ENCODE peak calls at places on chromosomes 1 and 21, in four cellular contexts. J, R, P and C are unnamed samples.

GRCh38 chr21:34536820-34537219 is 24.8 kb upstream of the KCNE1 start:
- DNase-seq in P (peak; percentile 43), J (no peak), R (no peak), C (no peak)

GRCh38 chr1:22207605-22208264 is 64.8 kb upstream of the WNT4 start:
- DNase-seq in J (no peak), P (no peak), R (no peak), C (no peak)

GRCh38 chr1:8047112-8047511 is 21.0 kb upstream of the ERRFI1 start:
- DNase-seq in P (no peak), J (no peak), R (no peak), C (no peak)

GRCh38 chr1:180229483-180230415 is at the start of gene LHX4:
- DNase-seq in R (no peak), J (peak; percentile 94), P (no peak), C (peak; percentile 91)

GRCh38 chr1:6288026-6288425 is 27.1 kb upstream of the GPR153 start:
- DNase-seq in P (no peak), J (no peak), R (no peak), C (no peak)

GRCh38 chr1:205430631-205431305 is 8.9 kb upstream of the LEMD1 start:
- DNase-seq in R (peak; percentile 13), P (no peak), J (peak; percentile 89), C (peak; percentile 84)

GRCh38 chr1:201791775-201792166 is 37.2 kb upstream of the IPO9 start:
- DNase-seq in J (no peak), P (no peak), R (no peak), C (no peak)

GRCh38 chr21:31977816-31978215 is 105.0 kb downstream of the HUNK start:
- DNase-seq in J (no peak), P (no peak), R (no peak), C (no peak)

GRCh38 chr1:55531644-55532043 is 316.5 kb upstream of the USP24 start:
- DNase-seq in J (no peak), R (no peak), P (no peak), C (no peak)

GRCh38 chr1:3049164-3049563 is 19.8 kb upstream of the PRDM16 start:
- DNase-seq in R (no peak), J (no peak), P (no peak), C (no peak)

GRCh38 chr21:34603710-34604057 is 11.2 kb downstream of the RCAN1 start:
- DNase-seq in J (no peak), P (no peak), R (no peak), C (no peak)

GRCh38 chr1:215710340-215710971 is 143.4 kb downstream of the KCTD3 start:
- DNase-seq in J (peak; percentile 45), P (peak; percentile 59), R (no peak), C (peak; percentile 66)

GRCh38 chr1:236206548-236206947 is 64.2 kb downstream of the GPR137B start:
- DNase-seq in J (no peak), R (no peak), P (no peak), C (peak; percentile 59)

GRCh38 chr1:162388615-162389014 is 7.1 kb downstream of the C1orf226 start:
- DNase-seq in R (no peak), P (no peak), J (no peak), C (no peak)

GRCh38 chr1:235878082-235878781 is 11.5 kb upstream of the LYST start:
- DNase-seq in P (no peak), J (no peak), R (no peak), C (no peak)

GRCh38 chr1:62064831-62065230 is 129.8 kb upstream of the L1TD1 start:
- DNase-seq in J (no peak), P (no peak), R (no peak), C (no peak)

GRCh38 chr1:220789532-220790147 is 2.9 kb downstream of the MTARC1 start:
- DNase-seq in J (no peak), P (peak; percentile 27), R (no peak), C (no peak)

GRCh38 chr21:32569261-32570230 is 15.8 kb downstream of the TCP10L start:
- DNase-seq in R (peak; percentile 13), J (peak; percentile 77), P (peak; percentile 77), C (peak; percentile 84)

GRCh38 chr1:212698467-212699103 is 1.1 kb downstream of the BATF3 start:
- DNase-seq in P (no peak), J (no peak), R (no peak), C (no peak)

GRCh38 chr1:2418791-2419320 is 6.5 kb upstream of the PEX10 start:
- DNase-seq in R (no peak), P (no peak), J (no peak), C (no peak)

GRCh38 chr1:248805905-248806304 is 19.8 kb downstream of the SH3BP5L start:
- DNase-seq in P (no peak), J (no peak), R (no peak), C (no peak)

GRCh38 chr1:227942021-227942715 is 5.6 kb downstream of the WNT9A start:
- DNase-seq in P (no peak), R (no peak), J (no peak), C (no peak)

GRCh38 chr1:1264868-1265272 is 8.8 kb downstream of the UBE2J2 start:
- DNase-seq in J (peak; percentile 64), R (no peak), P (no peak), C (peak; percentile 54)

GRCh38 chr1:99645199-99645598 is 714 bp upstream of the PALMD start:
- DNase-seq in J (no peak), R (no peak), P (peak; percentile 76), C (no peak)

GRCh38 chr1:177368255-177368654 is 197.5 kb downstream of the BRINP2 start:
- DNase-seq in P (no peak), R (no peak), J (no peak), C (no peak)

GRCh38 chr21:31879251-31879650 is 6.4 kb downstream of the HUNK start:
- DNase-seq in P (no peak), J (no peak), R (no peak), C (no peak)

GRCh38 chr1:221824025-221824424 is 82.1 kb upstream of the DUSP10 start:
- DNase-seq in R (no peak), J (no peak), P (no peak), C (no peak)

GRCh38 chr1:9037476-9038337 is 11.5 kb upstream of the SLC2A7 start:
- DNase-seq in R (peak; percentile 56), P (no peak), J (no peak), C (no peak)

GRCh38 chr1:181250038-181250437 is 161.5 kb downstream of the IER5 start:
- DNase-seq in P (peak; percentile 23), J (no peak), R (no peak), C (no peak)

GRCh38 chr1:88741413-88741812 is 57.3 kb downstream of the PKN2 start:
- DNase-seq in J (no peak), R (no peak), P (no peak), C (no peak)

GRCh38 chr1:59146651-59147358 is 150.1 kb upstream of the FGGY start:
- DNase-seq in R (no peak), J (no peak), P (peak; percentile 3), C (peak; percentile 60)

GRCh38 chr1:186559601-186560116 is 98.7 kb upstream of the PDC start:
- DNase-seq in R (no peak), P (no peak), J (no peak), C (no peak)
- TF ChIP-seq BHLHE40 in R (no peak), P (no peak), J (no peak), C (no peak)

DNA sequence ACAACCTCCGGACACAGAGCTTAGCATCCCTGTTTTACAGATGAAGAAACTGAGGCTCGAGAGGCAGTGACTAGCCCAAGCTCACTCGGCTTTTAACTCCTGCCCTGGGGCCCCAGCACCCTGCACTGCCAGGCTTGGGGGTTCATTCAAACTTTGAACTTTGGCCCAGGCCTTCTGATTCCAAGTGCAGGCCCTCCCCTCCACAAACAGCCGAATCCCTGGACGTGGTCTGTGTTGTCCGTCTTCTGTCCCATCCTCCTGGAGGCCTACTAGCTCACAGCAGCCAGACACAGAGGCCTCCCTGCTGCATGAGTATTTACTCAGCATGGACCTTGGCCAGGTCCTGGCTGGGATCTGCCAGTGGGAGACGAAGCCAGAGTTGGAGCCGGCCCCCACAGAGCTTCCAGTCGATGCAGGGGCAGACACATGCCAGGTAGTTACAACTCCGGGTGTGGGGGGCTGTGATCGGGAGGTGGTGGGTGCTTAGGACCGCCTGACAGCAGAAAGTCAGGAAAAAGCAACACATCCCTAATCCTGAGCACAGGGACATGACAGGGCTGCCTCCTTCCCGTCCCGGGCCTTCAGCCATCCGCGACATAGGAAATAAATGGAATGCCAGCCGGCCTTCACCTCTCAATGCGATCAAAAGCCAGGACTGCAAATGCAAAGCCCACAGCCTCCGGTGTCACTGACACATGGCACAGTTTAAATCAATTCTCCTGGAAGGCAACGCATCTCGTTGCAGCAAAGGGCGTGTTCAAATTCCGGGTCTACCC is 7.4 kb downstream of the IFFO2 start:
- DNase-seq in R (no peak), J (no peak), P (peak; percentile 93), C (no peak)
- TF ChIP-seq TARDBP in R (no peak), J (no peak), P (peak; percentile 95), C (no peak)

DNA sequence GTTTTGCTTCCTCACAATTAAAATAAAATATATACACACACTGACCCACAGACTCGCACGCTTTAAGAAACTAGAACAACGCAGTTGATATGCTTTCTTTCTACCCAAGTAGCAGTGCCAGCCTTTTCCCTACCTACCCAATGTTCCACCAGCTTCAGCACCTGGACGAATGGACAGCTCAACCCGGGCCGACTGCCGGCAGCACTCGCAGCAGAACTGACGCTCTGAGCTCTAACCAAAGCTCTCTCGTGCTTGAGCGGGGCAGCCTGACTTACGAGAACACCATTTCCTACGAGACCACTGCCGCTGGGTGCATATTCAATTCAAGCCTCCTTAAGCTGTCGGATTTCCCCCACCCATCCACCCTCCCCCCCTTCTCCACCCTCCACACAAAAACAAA is 127.4 kb upstream of the DPYD start:
- DNase-seq in J (no peak), R (no peak), P (peak; percentile 13), C (peak; percentile 73)
- TF ChIP-seq BHLHE40 in J (no peak), R (peak; percentile 25), P (no peak), C (no peak)

GRCh38 chr1:229582011-229582694 is 23.6 kb upstream of the ABCB10 start:
- DNase-seq in P (peak; percentile 50), J (no peak), R (no peak), C (no peak)
- TF ChIP-seq TARDBP in P (no peak), J (no peak), R (no peak), C (no peak)

DNA sequence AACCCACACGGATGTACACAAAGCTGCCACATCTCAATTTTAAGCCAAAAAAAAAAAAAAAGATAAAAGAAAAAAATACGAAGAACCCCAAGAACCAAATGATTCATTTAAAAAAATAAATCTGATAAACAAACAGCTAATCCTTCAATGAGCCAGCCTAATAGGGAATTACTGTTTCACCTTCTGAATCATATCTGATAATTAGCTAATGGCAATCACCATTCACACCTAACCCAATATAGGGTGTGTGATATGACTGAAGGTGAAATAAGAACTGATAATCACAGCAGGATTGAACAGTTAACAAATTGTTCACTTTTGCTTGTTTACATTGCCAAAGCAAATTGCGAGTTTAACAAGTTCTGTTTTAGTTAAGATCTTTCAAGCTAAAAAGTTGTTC is 61.4 kb downstream of the LAMC2 start:
- DNase-seq in P (no peak), R (no peak), J (no peak), C (no peak)
- TF ChIP-seq BHLHE40 in P (no peak), R (no peak), J (no peak), C (no peak)

GRCh38 chr1:41679531-41679930 is 195.0 kb upstream of the EDN2 start:
- DNase-seq in J (no peak), P (no peak), R (no peak), C (no peak)
- TF ChIP-seq TARDBP in J (no peak), P (no peak), R (no peak), C (no peak)